ENCODE peak calls at places on chromosomes 1 and 21, in four cellular contexts. B is HepG2, E is IMR-90, J is K562. P is an unnamed sample.

GRCh38 chr21:17387030-17387617 is 125.7 kb upstream of the CXADR start:
- DNase-seq in J (peak; percentile 43), B (peak; percentile 75), E (peak; percentile 59), P (peak; percentile 1)

GRCh38 chr1:240492832-240493440 is 119.0 kb downstream of the GREM2 start:
- DNase-seq in E (peak; percentile 14), J (peak; percentile 34), B (no peak), P (no peak)

GRCh38 chr1:226976671-226977287 is 36.7 kb downstream of the COQ8A start:
- DNase-seq in E (no peak), B (no peak), J (no peak), P (no peak)

GRCh38 chr1:17531682-17532487 is 7.6 kb upstream of the ARHGEF10L start:
- DNase-seq in E (no peak), B (no peak), J (no peak), P (no peak)

GRCh38 chr1:224433041-224433670 is 1.4 kb downstream of the WDR26 start:
- DNase-seq in B (no peak), E (no peak), J (no peak), P (no peak)

GRCh38 chr1:113812661-113813135 is 422 bp upstream of the RSBN1 start:
- DNase-seq in E (no peak), B (no peak), J (peak; percentile 53), P (no peak)

GRCh38 chr1:50976111-50976889 is 6.3 kb downstream of the CDKN2C start:
- DNase-seq in B (no peak), J (peak; percentile 28), E (no peak), P (no peak)

GRCh38 chr1:7393141-7393540 is 378.0 kb upstream of the VAMP3 start:
- DNase-seq in E (no peak), J (no peak), B (no peak), P (no peak)

GRCh38 chr1:2543543-2544092 is 12.6 kb upstream of the TNFRSF14 start:
- DNase-seq in J (no peak), E (peak; percentile 27), B (no peak), P (no peak)

GRCh38 chr1:177869586-177869985 is 100.3 kb downstream of the SEC16B start:
- DNase-seq in J (no peak), B (no peak), E (no peak), P (no peak)
- TF ChIP-seq MXI1 in J (no peak), B (no peak), E (no peak), P (no peak)

GRCh38 chr1:214670098-214670497 is 67.1 kb downstream of the CENPF start:
- DNase-seq in J (no peak), B (peak; percentile 67), E (peak; percentile 65), P (no peak)
- TF ChIP-seq MXI1 in J (no peak), B (no peak), E (no peak), P (no peak)

DNA sequence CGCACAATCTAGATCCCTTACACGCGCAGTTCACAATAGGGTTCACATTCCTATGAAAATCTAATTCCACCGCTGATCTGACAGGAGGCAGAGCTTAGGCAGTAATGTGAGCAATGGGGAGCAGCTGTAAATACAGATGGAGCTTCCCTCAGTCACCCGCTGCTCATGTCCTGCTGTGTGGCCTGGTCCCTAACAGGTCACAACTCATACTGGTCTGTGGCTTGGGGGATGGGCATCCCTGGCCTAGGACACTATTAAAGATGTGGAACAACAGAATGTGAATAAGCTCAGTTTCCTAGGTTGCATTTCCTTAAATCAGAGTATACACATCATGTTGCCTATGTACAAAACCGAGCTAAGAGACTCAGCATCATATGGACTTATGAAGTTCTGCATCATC is 16.2 kb downstream of the IFI44 start:
- DNase-seq in J (no peak), E (no peak), B (no peak), P (no peak)
- TF ChIP-seq MXI1 in J (no peak), E (no peak), B (no peak), P (no peak)

GRCh38 chr1:160675641-160676410 is 29.0 kb upstream of the SLAMF1 start:
- DNase-seq in B (peak; percentile 30), J (peak; percentile 45), E (peak; percentile 51), P (peak; percentile 76)
- TF ChIP-seq MXI1 in B (no peak), J (no peak), E (no peak), P (no peak)

DNA sequence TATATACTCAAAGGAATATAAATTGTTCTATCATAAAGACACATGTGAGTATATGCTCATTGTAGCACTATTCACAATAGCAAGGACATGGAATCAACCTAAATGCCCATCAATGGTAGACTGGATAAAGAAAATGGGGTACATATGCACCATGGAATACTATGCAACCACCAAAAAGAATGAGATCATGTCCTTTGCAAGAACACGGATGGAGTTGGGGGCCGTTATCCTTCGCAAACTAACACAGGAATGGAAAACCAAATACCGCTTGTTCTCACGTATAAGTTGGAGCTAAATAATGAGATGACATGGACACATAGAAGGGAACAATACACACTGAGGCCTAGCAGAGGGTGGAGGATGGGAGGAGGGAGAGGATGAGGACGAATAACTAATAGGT is 16.0 kb upstream of the SGIP1 start:
- DNase-seq in J (no peak), E (no peak), B (no peak), P (no peak)
- TF ChIP-seq MXI1 in J (no peak), E (no peak), B (no peak), P (no peak)

GRCh38 chr1:197958438-197958837 is 41.3 kb downstream of the LHX9 start:
- DNase-seq in J (no peak), E (no peak), B (no peak), P (no peak)

GRCh38 chr1:197951617-197952175 is 34.5 kb downstream of the LHX9 start:
- DNase-seq in J (no peak), B (no peak), E (no peak), P (no peak)

GRCh38 chr1:197955486-197956394 is 38.6 kb downstream of the LHX9 start:
- DNase-seq in J (no peak), E (peak; percentile 65), B (peak; percentile 31), P (no peak)

GRCh38 chr1:197951089-197951488 is 33.9 kb downstream of the LHX9 start:
- DNase-seq in E (no peak), B (no peak), J (no peak), P (no peak)

GRCh38 chr1:197954718-197955418 is 37.7 kb downstream of the LHX9 start:
- DNase-seq in B (peak; percentile 49), J (no peak), E (no peak), P (no peak)
- TF ChIP-seq MXI1 in B (no peak), J (no peak), E (no peak), P (no peak)

GRCh38 chr1:54791880-54792522 is 9.1 kb downstream of the TTC22 start:
- DNase-seq in B (peak; percentile 65), J (peak; percentile 82), E (peak; percentile 34), P (no peak)
- TF ChIP-seq MXI1 in B (no peak), J (no peak), E (no peak), P (no peak)

GRCh38 chr21:25801217-25802015 is 66.6 kb downstream of the GABPA start:
- DNase-seq in J (peak; percentile 92), E (peak; percentile 76), B (peak; percentile 86), P (peak; percentile 59)
- TF ChIP-seq MXI1 in J (no peak), E (no peak), B (no peak), P (no peak)

GRCh38 chr1:72567511-72567910 is 285.2 kb upstream of the NEGR1 start:
- DNase-seq in E (peak; percentile 3), B (no peak), J (no peak), P (no peak)
- TF ChIP-seq MXI1 in E (no peak), B (no peak), J (no peak), P (no peak)